ENCODE peak calls at places on chromosomes 6 and 20, in five cellular contexts. E is EL; N is fibroblast of pulmonary artery; S is neural crest cell; Q is naive thymus-derived CD4-positive, alpha-beta T cell. Z is an unnamed sample.

GRCh38 chr20:25136643-25137559 is 55.0 kb upstream of the VSX1 start:
- DNase-seq in N (peak), S (no peak), E (peak), Q (no peak), Z (no peak)

GRCh38 chr6:56144538-56145324 is 102.6 kb downstream of the COL21A1 start:
- DNase-seq in Q (no peak), N (peak), E (peak), S (no peak), Z (no peak)

GRCh38 chr6:140321891-140322290 is 947.4 kb upstream of the CITED2 start:
- DNase-seq in N (no peak), S (no peak), Q (no peak), E (no peak), Z (no peak)

GRCh38 chr20:53581444-53582311 is 12.0 kb downstream of the ZNF217 start:
- DNase-seq in E (no peak), S (no peak), Q (no peak), N (no peak), Z (no peak)

GRCh38 chr6:170082531-170083187 is 208.2 kb downstream of the DLL1 start:
- DNase-seq in Q (no peak), N (no peak), E (no peak), S (no peak), Z (no peak)

GRCh38 chr6:109944448-109944847 is 33.7 kb upstream of the GPR6 start:
- DNase-seq in E (no peak), Q (no peak), S (no peak), N (no peak), Z (no peak)

GRCh38 chr6:43736211-43736786 is 33.7 kb upstream of the VEGFA start:
- DNase-seq in Q (no peak), N (no peak), E (no peak), S (no peak), Z (no peak)

GRCh38 chr6:105401247-105402089 is 1.4 kb downstream of the PREP start:
- DNase-seq in N (no peak), E (peak), S (no peak), Q (no peak), Z (no peak)

GRCh38 chr6:165308926-165309731 is at the start of gene C6orf118:
- DNase-seq in E (no peak), N (peak), Q (no peak), S (peak), Z (peak)

GRCh38 chr6:145116591-145117178 is 618.6 kb downstream of the EPM2A start:
- DNase-seq in Q (no peak), S (no peak), E (no peak), N (no peak), Z (no peak)

Z was measured in NCI-H510A.